ENCODE peak calls at places on chromosomes 3 and 15, in six cellular contexts. N, F, R, O, C and Z are unnamed samples.
A peak's percentile ranks its signal among the peaks of the same experiment; 100 is the strongest.

GRCh38 chr15:88204584-88204983 is 52.0 kb downstream of the NTRK3 start:
- DNase-seq in N (no peak), F (no peak), R (no peak), C (no peak), O (no peak), Z (no peak)

GRCh38 chr3:43296565-43296964 is 10.2 kb downstream of the SNRK start:
- DNase-seq in N (no peak), O (no peak), C (peak; percentile 56), F (no peak), R (no peak), Z (no peak)

GRCh38 chr15:82803793-82804574 is 1.9 kb downstream of the FSD2 start:
- DNase-seq in C (no peak), F (no peak), O (no peak), N (no peak), R (no peak), Z (no peak)

GRCh38 chr3:14166877-14167605 is 11.4 kb downstream of the XPC start:
- DNase-seq in N (no peak), O (peak; percentile 74), R (no peak), F (no peak), C (no peak), Z (no peak)

GRCh38 chr3:39268554-39268910 is 11.3 kb downstream of the CX3CR1 start:
- DNase-seq in O (no peak), N (no peak), R (no peak), C (no peak), F (no peak), Z (no peak)

GRCh38 chr3:114847564-114847963 is 299.5 kb downstream of the ZBTB20 start:
- DNase-seq in N (no peak), R (no peak), F (no peak), C (no peak), O (no peak), Z (no peak)

GRCh38 chr3:31960793-31961431 is 20.1 kb downstream of the OSBPL10 start:
- DNase-seq in R (no peak), C (no peak), N (no peak), O (peak; percentile 64), F (no peak), Z (no peak)

GRCh38 chr3:197505796-197506553 is 49.8 kb downstream of the BDH1 start:
- DNase-seq in R (no peak), F (no peak), N (no peak), C (peak; percentile 58), O (no peak), Z (no peak)

GRCh38 chr3:99962703-99963102 is 145.0 kb downstream of the CMSS1 start:
- DNase-seq in N (no peak), O (peak; percentile 83), F (peak; percentile 40), C (no peak), R (no peak), Z (no peak)

GRCh38 chr3:146308682-146309081 is 57.8 kb upstream of the PLSCR4 start:
- DNase-seq in R (no peak), F (peak; percentile 86), C (no peak), O (peak; percentile 65), N (no peak), Z (no peak)

GRCh38 chr3:10322355-10322715 is 1.4 kb upstream of the SEC13 start:
- DNase-seq in N (no peak), O (peak; percentile 38), R (no peak), C (no peak), F (no peak), Z (no peak)

GRCh38 chr15:69298697-69299441 is at the start of gene PAQR5:
- DNase-seq in O (peak; percentile 43), F (no peak), C (peak; percentile 76), N (no peak), R (peak; percentile 63), Z (no peak)

GRCh38 chr3:56855856-56856538 is 54.2 kb upstream of the ARHGEF3 start:
- DNase-seq in O (peak; percentile 36), N (no peak), C (peak; percentile 56), R (peak; percentile 46), F (no peak), Z (no peak)

GRCh38 chr15:47332481-47332880 is 384.8 kb upstream of the SEMA6D start:
- DNase-seq in F (no peak), C (no peak), N (no peak), O (no peak), R (no peak), Z (no peak)

GRCh38 chr3:78540485-78540884 is 1227.3 kb downstream of the ROBO1 start:
- DNase-seq in N (no peak), R (no peak), C (no peak), F (no peak), O (no peak), Z (no peak)

GRCh38 chr3:141184430-141184829 is 47.2 kb upstream of the PXYLP1 start:
- DNase-seq in R (no peak), C (no peak), O (no peak), N (no peak), F (no peak), Z (no peak)

GRCh38 chr3:139455855-139456254 is 20.5 kb downstream of the RBP2 start:
- DNase-seq in C (no peak), R (no peak), F (no peak), N (peak; percentile 70), O (peak; percentile 3), Z (peak; percentile 14)

GRCh38 chr3:185236969-185237368 is 16.9 kb downstream of the EHHADH start:
- DNase-seq in O (no peak), R (no peak), C (no peak), F (no peak), N (no peak), Z (no peak)

GRCh38 chr15:31297880-31298456 is 28.7 kb upstream of the KLF13 start:
- DNase-seq in N (peak; percentile 18), R (no peak), C (peak; percentile 89), F (no peak), O (no peak), Z (no peak)

GRCh38 chr3:55882006-55882405 is 394.9 kb upstream of the WNT5A start:
- DNase-seq in O (no peak), F (no peak), R (no peak), N (no peak), C (no peak), Z (no peak)

GRCh38 chr15:90291679-90292356 is 26.3 kb downstream of the NGRN start:
- DNase-seq in F (no peak), C (peak; percentile 70), O (peak; percentile 48), R (no peak), N (peak; percentile 35), Z (no peak)

GRCh38 chr3:49469037-49469875 is 811 bp upstream of the DAG1 start:
- DNase-seq in F (peak; percentile 55), N (peak; percentile 15), C (peak; percentile 67), O (peak; percentile 83), R (peak; percentile 71), Z (peak; percentile 75)

GRCh38 chr15:85337398-85338074 is 42.9 kb upstream of the AKAP13 start:
- DNase-seq in N (no peak), O (no peak), F (no peak), C (no peak), R (no peak), Z (no peak)